ENCODE peak calls at places on chromosome 16, in eight cellular contexts. U is neural progenitor cell; X is SK-N-SH; E is heart right ventricle; S is CD8-positive, alpha-beta memory T cell; N is heart left ventricle; C is GM23248; V is BE2C. L is an unnamed sample. For H3K36me3, the result is how much of the 10 kb centered on the place peaks cover.

GRCh38 chr16:166375-167116 is 768 bp downstream of the HBM start:
- DNase-seq in U (peak), X (no peak), E (no peak), S (no peak), N (no peak), C (no peak), V (no peak), L (no peak)

GRCh38 chr16:88595921-88596320 is 25.7 kb downstream of the ZC3H18 start:
- DNase-seq in U (no peak), X (no peak), E (no peak), S (no peak), N (no peak), C (no peak), V (no peak), L (no peak)

GRCh38 chr16:23679986-23680336 is 1.3 kb downstream of the PLK1 start:
- DNase-seq in U (no peak), X (no peak), E (no peak), S (no peak), N (no peak), C (no peak), V (no peak), L (no peak)

GRCh38 chr16:65684230-65684629 is 562.4 kb upstream of the CDH11 start:
- DNase-seq in U (no peak), X (no peak), E (no peak), S (no peak), N (no peak), C (no peak), V (no peak), L (no peak)

GRCh38 chr16:65728172-65728571 is 606.3 kb upstream of the CDH11 start:
- DNase-seq in U (peak), X (no peak), E (peak), S (no peak), N (peak), C (no peak), V (no peak), L (no peak)

GRCh38 chr16:55102077-55102476 is 171.4 kb downstream of the IRX5 start:
- DNase-seq in U (no peak), X (no peak), E (no peak), S (no peak), N (no peak), C (no peak), V (no peak), L (no peak)

GRCh38 chr16:67179421-67180080 is 4.2 kb downstream of the MATCAP1 start:
- DNase-seq in U (no peak), X (no peak), E (no peak), S (no peak), N (no peak), C (peak), V (no peak), L (no peak)

GRCh38 chr16:59164461-59164860 is 430.3 kb upstream of the GOT2 start:
- DNase-seq in U (peak), X (no peak), E (peak), S (no peak), N (no peak), C (peak), V (no peak), L (no peak)

GRCh38 chr16:78738557-78738956 is 639.1 kb downstream of the WWOX start:
- DNase-seq in U (no peak), X (no peak), E (no peak), S (no peak), N (no peak), C (no peak), V (no peak), L (no peak)

GRCh38 chr16:19853973-19854876 is 30.4 kb downstream of the GPRC5B start:
- DNase-seq in U (no peak), X (no peak), E (no peak), S (no peak), N (no peak), C (no peak), V (no peak), L (no peak)

GRCh38 chr16:13957197-13958078 is 37.5 kb downstream of the ERCC4 start:
- DNase-seq in U (peak), X (peak), E (peak), S (no peak), N (peak), C (peak), V (peak), L (no peak)

GRCh38 chr16:56538331-56538730 is 18.5 kb upstream of the BBS2 start:
- DNase-seq in U (no peak), X (no peak), E (no peak), S (no peak), N (no peak), C (no peak), V (no peak), L (no peak)

GRCh38 chr16:89422527-89422904 is 67.8 kb downstream of the ANKRD11 start:
- DNase-seq in U (no peak), X (no peak), E (peak), S (no peak), N (no peak), C (peak), V (no peak), L (no peak)

GRCh38 chr16:56635441-56635967 is 3.0 kb upstream of the MT1A start:
- DNase-seq in U (no peak), X (peak), E (no peak), S (no peak), N (no peak), C (no peak), V (no peak), L (no peak)

GRCh38 chr16:87740441-87740840 is 25.3 kb downstream of the KLHDC4 start:
- DNase-seq in U (no peak), X (no peak), E (no peak), S (no peak), N (no peak), C (peak), V (no peak), L (no peak)

GRCh38 chr16:1766701-1767100 is 4.6 kb downstream of the NME3 start:
- DNase-seq in U (no peak), X (no peak), E (no peak), S (no peak), N (no peak), C (no peak), V (no peak), L (no peak)
- H3K36me3 ChIP-seq in U (under half), X (under half), E (under half), S (under half), N (half or more), C (under half), V (half or more), L (under half)

GRCh38 chr16:1698680-1699079 is 7.3 kb upstream of the MAPK8IP3 start:
- DNase-seq in U (no peak), X (no peak), E (no peak), S (no peak), N (no peak), C (no peak), V (no peak), L (no peak)

GRCh38 chr16:1705688-1706385 is at the start of gene MAPK8IP3:
- DNase-seq in U (peak), X (peak), E (peak), S (peak), N (peak), C (peak), V (peak), L (peak)

GRCh38 chr16:1696863-1697262 is 9.1 kb upstream of the MAPK8IP3 start:
- DNase-seq in U (no peak), X (no peak), E (no peak), S (no peak), N (no peak), C (peak), V (no peak), L (no peak)

GRCh38 chr16:1700246-1700645 is 5.7 kb upstream of the MAPK8IP3 start:
- DNase-seq in U (no peak), X (no peak), E (no peak), S (no peak), N (no peak), C (no peak), V (no peak), L (no peak)

GRCh38 chr16:1701216-1701878 is 4.6 kb upstream of the MAPK8IP3 start:
- DNase-seq in U (no peak), X (no peak), E (no peak), S (no peak), N (no peak), C (no peak), V (no peak), L (no peak)
- H3K36me3 ChIP-seq in U (under half), X (under half), E (under half), S (under half), N (half or more), C (under half), V (half or more), L (under half)

GRCh38 chr16:31888735-31889134 is 15.1 kb downstream of the ZNF267 start:
- DNase-seq in U (no peak), X (no peak), E (no peak), S (no peak), N (no peak), C (no peak), V (no peak), L (no peak)
- H3K36me3 ChIP-seq in U (half or more), X (half or more), E (under half), S (under half), N (half or more), C (half or more), V (half or more), L (half or more)

DNA sequence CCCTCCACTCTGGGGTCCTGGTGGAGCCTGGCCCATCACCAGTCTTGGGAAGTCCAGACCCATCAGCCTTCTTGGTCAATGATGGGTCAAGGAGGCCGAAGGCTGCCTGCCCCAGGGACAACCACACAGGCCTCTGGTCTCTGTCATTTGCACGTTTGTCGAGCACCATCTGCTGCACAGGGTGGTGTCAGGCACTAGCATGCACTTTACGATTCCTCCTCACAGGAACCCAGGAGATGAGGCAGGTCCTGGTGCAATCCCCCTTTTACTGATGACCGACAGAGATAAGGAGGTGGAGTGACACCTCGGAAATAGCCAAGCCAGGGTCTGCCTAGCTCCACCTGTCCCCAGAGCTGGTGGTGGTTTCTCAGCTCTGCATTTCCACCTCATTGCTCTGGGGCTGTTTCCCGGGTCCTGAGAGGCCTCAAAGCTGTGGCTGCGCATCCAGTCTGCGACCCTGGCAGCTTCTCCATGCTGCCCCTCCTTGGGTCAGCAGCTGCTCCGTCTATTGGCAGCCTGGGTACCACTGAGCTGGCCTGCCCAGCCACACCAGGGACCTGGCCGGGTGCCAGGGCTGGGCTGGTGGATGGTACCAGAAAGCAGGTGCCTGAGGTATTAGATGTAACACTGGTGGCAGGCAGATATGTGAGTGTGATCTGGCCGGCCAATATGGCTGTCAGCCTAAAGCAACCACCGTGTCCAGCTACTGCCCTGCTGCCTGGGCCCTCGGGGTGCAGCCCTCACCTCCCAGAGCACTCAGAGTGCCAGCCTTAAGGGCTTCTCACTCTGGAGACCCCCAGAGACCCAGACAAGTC is 10.0 kb downstream of the MMP15 start:
- DNase-seq in U (no peak), X (peak), E (no peak), S (no peak), N (no peak), C (no peak), V (peak), L (no peak)
- H3K36me3 ChIP-seq in U (under half), X (under half), E (under half), S (under half), N (under half), C (under half), V (under half), L (under half)

DNA sequence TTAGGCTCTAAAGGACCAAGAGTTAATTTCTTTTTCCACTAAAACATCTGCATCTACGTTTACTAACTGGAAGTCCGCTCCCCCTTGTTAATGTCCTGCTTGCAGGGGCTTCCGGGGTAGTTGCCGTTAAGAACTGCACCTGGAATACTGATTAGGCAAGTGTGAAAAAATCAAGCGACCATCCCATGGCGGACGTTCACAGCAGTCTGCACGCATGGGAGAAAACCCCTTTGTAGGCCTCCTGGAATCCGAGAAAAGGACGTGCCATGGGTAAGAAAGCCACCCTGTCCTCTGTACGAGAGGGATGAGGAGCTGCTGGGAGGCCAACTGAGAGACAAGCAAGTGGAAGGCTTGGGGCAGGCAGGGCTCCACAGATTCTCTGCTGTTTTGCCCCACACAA is 14.9 kb downstream of the SNN start:
- DNase-seq in U (no peak), X (no peak), E (no peak), S (no peak), N (no peak), C (no peak), V (no peak), L (no peak)
- H3K36me3 ChIP-seq in U (under half), X (under half), E (under half), S (half or more), N (half or more), C (under half), V (under half), L (half or more)

GRCh38 chr16:15691046-15691445 is 41.0 kb downstream of the NDE1 start:
- DNase-seq in U (no peak), X (no peak), E (no peak), S (no peak), N (no peak), C (no peak), V (no peak), L (no peak)
- H3K36me3 ChIP-seq in U (under half), X (half or more), E (under half), S (half or more), N (half or more), C (under half), V (half or more), L (half or more)

DNA sequence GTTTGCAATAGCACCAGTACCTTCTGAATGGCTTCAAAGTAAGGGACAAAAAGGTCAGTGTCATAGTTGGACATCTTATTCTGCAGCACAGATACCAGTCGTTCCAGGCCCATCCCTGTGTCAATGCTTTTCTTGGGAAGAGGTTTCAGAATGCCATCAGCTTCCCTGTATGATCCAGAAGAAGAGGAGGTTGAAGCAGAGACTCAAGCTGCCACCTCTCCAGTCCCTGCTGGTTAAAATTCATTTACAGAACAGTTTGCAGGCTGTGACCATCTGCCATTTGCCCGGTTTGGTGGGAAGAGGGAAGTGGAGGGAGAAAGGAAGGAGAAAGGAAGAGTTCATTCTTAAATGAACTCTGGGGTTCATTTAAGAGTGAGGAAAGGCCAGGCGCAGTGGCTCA is 18.4 kb upstream of the EXOSC6 start:
- DNase-seq in U (no peak), X (no peak), E (no peak), S (no peak), N (no peak), C (no peak), V (no peak), L (no peak)
- H3K36me3 ChIP-seq in U (under half), X (half or more), E (under half), S (under half), N (half or more), C (half or more), V (half or more), L (under half)

DNA sequence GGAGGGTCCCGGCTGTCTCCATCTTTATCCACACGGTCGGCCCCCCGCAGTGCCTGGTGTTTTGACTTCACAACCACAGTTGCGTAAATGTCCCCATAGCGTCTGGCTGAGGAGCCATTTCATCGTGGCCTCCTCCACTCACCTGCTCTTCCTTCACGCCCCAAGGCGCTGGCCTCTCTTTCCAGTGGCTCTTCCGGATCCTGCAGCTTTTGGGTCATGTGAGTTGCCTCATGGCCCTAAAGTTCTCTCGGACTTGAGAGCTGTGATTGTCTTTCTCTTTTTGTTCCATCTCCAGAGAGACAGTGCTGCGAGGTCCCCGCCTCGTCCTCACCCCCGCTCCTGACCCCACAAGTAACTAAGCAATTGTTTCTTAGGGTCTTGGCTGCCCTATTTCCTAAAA is 22.7 kb downstream of the FLYWCH1 start:
- DNase-seq in U (no peak), X (no peak), E (no peak), S (no peak), N (no peak), C (no peak), V (no peak), L (no peak)
- H3K36me3 ChIP-seq in U (under half), X (under half), E (under half), S (under half), N (half or more), C (under half), V (under half), L (under half)

GRCh38 chr16:60241671-60242070 is 1507.6 kb upstream of the GOT2 start:
- DNase-seq in U (no peak), X (no peak), E (no peak), S (no peak), N (no peak), C (no peak), V (no peak), L (no peak)
- H3K36me3 ChIP-seq in U (under half), X (under half), E (under half), S (under half), N (under half), C (under half), V (under half), L (under half)

DNA sequence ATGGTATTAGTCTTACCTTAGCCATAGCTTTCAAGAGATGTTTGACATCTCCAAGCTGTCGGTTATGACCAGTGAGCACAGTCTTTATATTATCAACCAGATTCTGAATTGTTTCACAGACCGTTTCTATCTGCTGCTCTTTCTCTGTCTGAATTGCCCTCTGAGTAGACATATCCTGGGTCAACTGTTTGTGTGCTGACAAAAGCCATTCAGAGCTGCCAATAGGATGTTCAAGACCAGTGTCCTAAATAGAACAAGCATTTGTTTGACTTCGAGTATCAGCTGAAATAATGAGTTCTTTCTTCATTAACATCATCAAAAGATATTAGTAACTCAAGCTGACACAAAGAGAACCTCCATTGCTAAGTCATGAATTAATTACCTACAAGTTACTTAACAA is 14.9 kb upstream of the ARL6IP1 start:
- DNase-seq in U (no peak), X (no peak), E (no peak), S (no peak), N (no peak), C (no peak), V (no peak), L (no peak)
- H3K36me3 ChIP-seq in U (under half), X (under half), E (under half), S (under half), N (half or more), C (half or more), V (half or more), L (under half)